ENCODE peak calls at places on chromosomes 12 and 14, in four cellular contexts. P, M, J and A are unnamed samples.

GRCh38 chr14:73753887-73754880 is 40.0 kb upstream of the PNMA1 start:
- DNase-seq in P (peak), J (no peak), M (no peak), A (peak)

GRCh38 chr12:52579468-52580450 is 6.1 kb upstream of the KRT74 start:
- DNase-seq in J (no peak), P (no peak), M (no peak), A (no peak)

GRCh38 chr14:68607081-68607851 is 185.6 kb downstream of the ZFP36L1 start:
- DNase-seq in M (no peak), J (no peak), P (peak), A (no peak)

GRCh38 chr14:69945905-69946304 is 66.7 kb downstream of the SMOC1 start:
- DNase-seq in J (no peak), P (no peak), M (no peak), A (no peak)

GRCh38 chr14:93042968-93043940 is 72.5 kb downstream of the ITPK1 start:
- DNase-seq in J (no peak), M (peak), P (peak), A (peak)

GRCh38 chr12:101924647-101925046 is 47.3 kb downstream of the DRAM1 start:
- DNase-seq in P (peak), J (no peak), M (no peak), A (peak)

GRCh38 chr14:65332141-65332871 is 80.2 kb upstream of the FUT8 start:
- DNase-seq in J (no peak), P (no peak), M (no peak), A (peak)

GRCh38 chr14:97788846-97789528 is 991.8 kb downstream of the VRK1 start:
- DNase-seq in M (no peak), J (no peak), P (no peak), A (no peak)

GRCh38 chr12:93115646-93116045 is 186.6 kb upstream of the EEA1 start:
- DNase-seq in J (no peak), P (peak), M (no peak), A (no peak)

GRCh38 chr12:93662961-93663728 is 14.0 kb upstream of the CRADD start:
- DNase-seq in J (no peak), M (no peak), P (no peak), A (no peak)

GRCh38 chr14:100872241-100872640 is 31.3 kb downstream of the RTL1 start:
- DNase-seq in M (no peak), J (no peak), P (no peak), A (peak)

GRCh38 chr12:72264548-72265175 is 7.5 kb upstream of the TRHDE start:
- DNase-seq in J (no peak), P (peak), M (no peak), A (peak)

GRCh38 chr12:41965996-41966395 is 178.7 kb downstream of the GXYLT1 start:
- DNase-seq in P (no peak), J (no peak), M (no peak), A (no peak)

GRCh38 chr14:105913221-105913620 is 386.8 kb downstream of the TMEM121 start:
- DNase-seq in M (no peak), P (no peak), J (no peak), A (no peak)

GRCh38 chr14:81277096-81277495 is 56.3 kb upstream of the GTF2A1 start:
- DNase-seq in J (no peak), M (no peak), P (no peak), A (no peak)

GRCh38 chr12:32482226-32482625 is 82.9 kb downstream of the FGD4 start:
- DNase-seq in P (no peak), M (no peak), J (no peak), A (no peak)

GRCh38 chr12:1610072-1610643 is 15.8 kb upstream of the FBXL14 start:
- DNase-seq in M (no peak), J (no peak), P (no peak), A (no peak)

GRCh38 chr14:91119556-91120311 is 5.9 kb downstream of the DGLUCY start:
- DNase-seq in J (no peak), M (no peak), P (peak), A (peak)

GRCh38 chr12:5040368-5040767 is 3.3 kb upstream of the KCNA5 start:
- DNase-seq in P (no peak), J (no peak), M (no peak), A (no peak)

GRCh38 chr14:68808696-68809095 is 15.8 kb upstream of the ZFP36L1 start:
- DNase-seq in J (no peak), M (no peak), P (no peak), A (no peak)

GRCh38 chr12:79370021-79370420 is 320.7 kb downstream of the PAWR start:
- DNase-seq in J (no peak), P (no peak), M (no peak), A (no peak)

GRCh38 chr14:73602994-73603393 is 9.3 kb upstream of the ACOT6 start:
- DNase-seq in M (no peak), P (no peak), J (no peak), A (no peak)

GRCh38 chr14:90302529-90303303 is 29.0 kb downstream of the NRDE2 start:
- DNase-seq in P (no peak), M (no peak), J (no peak), A (no peak)

GRCh38 chr12:96033549-96034389 is 1.6 kb downstream of the LTA4H start:
- DNase-seq in J (no peak), M (no peak), P (no peak), A (no peak)

GRCh38 chr14:50388256-50388931 is 8.3 kb downstream of the CDKL1 start:
- DNase-seq in P (no peak), M (no peak), J (no peak), A (no peak)

GRCh38 chr14:24197066-24197465 is 1.8 kb upstream of the TM9SF1 start:
- DNase-seq in J (no peak), P (no peak), M (no peak), A (no peak)

GRCh38 chr12:851913-852312 is 97.6 kb downstream of the RAD52 start:
- DNase-seq in M (no peak), J (no peak), P (peak), A (peak)

GRCh38 chr12:47312794-47313426 is 233.2 kb upstream of the AMIGO2 start:
- DNase-seq in M (no peak), P (no peak), J (no peak), A (no peak)

GRCh38 chr12:124454352-124454725 is 113.1 kb downstream of the NCOR2 start:
- DNase-seq in M (no peak), P (no peak), J (no peak), A (no peak)

GRCh38 chr14:73463411-73463810 is 5.1 kb upstream of the NUMB start:
- DNase-seq in M (peak), P (peak), J (peak), A (peak)

GRCh38 chr12:109741286-109741969 is 27.8 kb downstream of the FAM222A start:
- DNase-seq in J (no peak), M (no peak), P (no peak), A (no peak)

GRCh38 chr12:123389560-123390351 is 5.8 kb downstream of the KMT5A start:
- DNase-seq in P (peak), M (peak), J (no peak), A (peak)